ENCODE peak calls at places on chromosome 16, in five cellular contexts. S is C1 segment of cervical spinal cord, F is germinal center, R is T-helper 17 cell, E is heart left ventricle. V is an unnamed sample.

GRCh38 chr16:56111100-56111499 is 80.2 kb upstream of the GNAO1 start:
- DNase-seq in S (no peak), F (no peak), R (no peak), E (no peak), V (no peak)

GRCh38 chr16:85554791-85555548 is 58.2 kb upstream of the GSE1 start:
- DNase-seq in S (no peak), F (peak), R (no peak), E (peak), V (peak)

GRCh38 chr16:66832661-66833305 is 2.0 kb upstream of the NAE1 start:
- DNase-seq in S (no peak), F (no peak), R (no peak), E (no peak), V (no peak)

GRCh38 chr16:84518804-84519341 is 14.4 kb upstream of the MEAK7 start:
- DNase-seq in S (no peak), F (no peak), R (peak), E (no peak), V (no peak)

GRCh38 chr16:11004957-11005610 is 60.7 kb downstream of the CLEC16A start:
- DNase-seq in S (no peak), F (no peak), R (no peak), E (no peak), V (no peak)

GRCh38 chr16:30927789-30928378 is 4.5 kb downstream of the FBXL19 start:
- DNase-seq in S (peak), F (peak), R (no peak), E (peak), V (peak)

GRCh38 chr16:149024-149675 is 3.3 kb upstream of the HBZ start:
- DNase-seq in S (no peak), F (no peak), R (no peak), E (no peak), V (no peak)

GRCh38 chr16:24855678-24856077 is 9.9 kb downstream of the SLC5A11 start:
- DNase-seq in S (no peak), F (no peak), R (no peak), E (no peak), V (no peak)

GRCh38 chr16:65956100-65956499 is 410.4 kb upstream of the CDH5 start:
- DNase-seq in S (no peak), F (no peak), R (no peak), E (no peak), V (no peak)

GRCh38 chr16:14307623-14308356 is 236.7 kb downstream of the MRTFB start:
- DNase-seq in S (no peak), F (no peak), R (no peak), E (no peak), V (no peak)

GRCh38 chr16:27638833-27639587 is 89.1 kb downstream of the KATNIP start:
- DNase-seq in S (no peak), F (no peak), R (no peak), E (no peak), V (no peak)

GRCh38 chr16:78286076-78286475 is 186.6 kb downstream of the WWOX start:
- DNase-seq in S (no peak), F (no peak), R (no peak), E (no peak), V (no peak)

GRCh38 chr16:48537909-48538745 is 71.9 kb downstream of the N4BP1 start:
- DNase-seq in S (peak), F (no peak), R (no peak), E (peak), V (no peak)

GRCh38 chr16:87780385-87780989 is 14.7 kb upstream of the KLHDC4 start:
- DNase-seq in S (peak), F (peak), R (no peak), E (no peak), V (no peak)

GRCh38 chr16:24102120-24102740 is 153.9 kb upstream of the CACNG3 start:
- DNase-seq in S (no peak), F (no peak), R (no peak), E (no peak), V (no peak)

GRCh38 chr16:75267631-75268264 is 16.3 kb upstream of the BCAR1 start:
- DNase-seq in S (no peak), F (no peak), R (no peak), E (peak), V (peak)

GRCh38 chr16:84484579-84485254 is 19.7 kb downstream of the MEAK7 start:
- DNase-seq in S (peak), F (no peak), R (no peak), E (peak), V (peak)

GRCh38 chr16:57623251-57624043 is 5.0 kb upstream of the ADGRG1 start:
- DNase-seq in S (peak), F (no peak), R (no peak), E (no peak), V (peak)

GRCh38 chr16:720507-720989 is 398 bp upstream of the ANTKMT start:
- DNase-seq in S (peak), F (no peak), R (no peak), E (peak), V (peak)

GRCh38 chr16:52252680-52253079 is 294.3 kb downstream of the TOX3 start:
- DNase-seq in S (no peak), F (no peak), R (no peak), E (no peak), V (no peak)

GRCh38 chr16:86886651-86887050 is 308.3 kb downstream of the FOXL1 start:
- DNase-seq in S (no peak), F (no peak), R (no peak), E (no peak), V (no peak)

GRCh38 chr16:2206780-2207433 is 1.7 kb downstream of the MLST8 start:
- DNase-seq in S (no peak), F (no peak), R (no peak), E (no peak), V (no peak)

GRCh38 chr16:2761886-2762583 is 9.6 kb downstream of the SRRM2 start:
- DNase-seq in S (no peak), F (no peak), R (no peak), E (no peak), V (no peak)

GRCh38 chr16:66930189-66930588 is 4.0 kb downstream of the CIAO2B start:
- DNase-seq in S (no peak), F (no peak), R (no peak), E (no peak), V (no peak)

GRCh38 chr16:47872228-47872627 is 283.6 kb downstream of the ABCC12 start:
- DNase-seq in S (no peak), F (no peak), R (no peak), E (no peak), V (no peak)

GRCh38 chr16:58329147-58329546 is 34.3 kb upstream of the PRSS54 start:
- DNase-seq in S (no peak), F (no peak), R (no peak), E (no peak), V (no peak)

GRCh38 chr16:88430185-88430523 is 22.9 kb upstream of the ZFPM1 start:
- DNase-seq in S (no peak), F (peak), R (no peak), E (no peak), V (no peak)

GRCh38 chr16:83863682-83864081 is 35.2 kb upstream of the MLYCD start:
- DNase-seq in S (no peak), F (no peak), R (no peak), E (no peak), V (no peak)

GRCh38 chr16:47567321-47567720 is 106.2 kb downstream of the PHKB start:
- DNase-seq in S (no peak), F (no peak), R (no peak), E (no peak), V (no peak)

GRCh38 chr16:4339909-4340308 is 11.2 kb downstream of the PAM16 start:
- DNase-seq in S (no peak), F (no peak), R (no peak), E (no peak), V (no peak)

GRCh38 chr16:24255446-24256352 is at the start of gene CACNG3:
- DNase-seq in S (no peak), F (peak), R (no peak), E (peak), V (peak)

GRCh38 chr16:72928089-72928981 is 119.6 kb downstream of the ZFHX3 start:
- DNase-seq in S (no peak), F (no peak), R (no peak), E (no peak), V (no peak)

GRCh38 chr16:67663151-67663876 is 2.6 kb downstream of the PARD6A start:
- DNase-seq in S (no peak), F (peak), R (no peak), E (no peak), V (no peak)

GRCh38 chr16:31186176-31186575 is 6.2 kb downstream of the FUS start:
- DNase-seq in S (no peak), F (no peak), R (no peak), E (no peak), V (no peak)

GRCh38 chr16:4433914-4434787 is 8.5 kb downstream of the DNAJA3 start:
- DNase-seq in S (no peak), F (no peak), R (no peak), E (no peak), V (no peak)

GRCh38 chr16:11401161-11402050 is 56.1 kb downstream of the RMI2 start:
- DNase-seq in S (peak), F (no peak), R (no peak), E (peak), V (no peak)

GRCh38 chr16:71436473-71436872 is 5.4 kb downstream of the TLE7 start:
- DNase-seq in S (no peak), F (no peak), R (no peak), E (no peak), V (no peak)